ENCODE peak calls at places on chromosomes 16 and 17, in six cellular contexts. One of them, this sample, is unnamed.

GRCh38 chr16:9323170-9323569 is 231.7 kb downstream of the HAPSTR1 start:
- DNase-seq in GM12878: no peak
- DNase-seq in GM12891: no peak
- DNase-seq in H1: no peak
- DNase-seq in HepG2: no peak
- DNase-seq in K562: no peak
- DNase-seq in this sample: no peak

GRCh38 chr17:3801043-3801746 is at the start of gene ITGAE:
- DNase-seq in GM12878: no peak
- DNase-seq in GM12891: no peak
- DNase-seq in H1: no peak
- DNase-seq in HepG2: no peak
- DNase-seq in K562: no peak
- DNase-seq in this sample: no peak

GRCh38 chr17:28807925-28808641 is 34.5 kb downstream of the FAM222B start:
- DNase-seq in GM12878: no peak
- DNase-seq in GM12891: no peak
- DNase-seq in H1: no peak
- DNase-seq in HepG2: peak
- DNase-seq in K562: no peak
- DNase-seq in this sample: no peak

GRCh38 chr17:7313028-7313889 is 1.9 kb downstream of the GPS2 start:
- DNase-seq in GM12878: no peak
- DNase-seq in GM12891: no peak
- DNase-seq in H1: peak
- DNase-seq in HepG2: peak
- DNase-seq in K562: no peak
- DNase-seq in this sample: peak

GRCh38 chr17:55233840-55234239 is 30.9 kb upstream of the HLF start:
- DNase-seq in GM12878: no peak
- DNase-seq in GM12891: no peak
- DNase-seq in H1: no peak
- DNase-seq in HepG2: no peak
- DNase-seq in K562: no peak
- DNase-seq in this sample: no peak

GRCh38 chr17:9703781-9704082 is 58.4 kb downstream of the USP43 start:
- DNase-seq in GM12878: no peak
- DNase-seq in GM12891: no peak
- DNase-seq in H1: no peak
- DNase-seq in HepG2: no peak
- DNase-seq in K562: no peak
- DNase-seq in this sample: no peak

GRCh38 chr17:48231995-48232729 is 124.6 kb downstream of the SNX11 start:
- DNase-seq in GM12878: no peak
- DNase-seq in GM12891: no peak
- DNase-seq in H1: no peak
- DNase-seq in HepG2: no peak
- DNase-seq in K562: no peak
- DNase-seq in this sample: no peak

GRCh38 chr16:3065069-3065741 is at the start of gene IL32:
- DNase-seq in GM12878: no peak
- DNase-seq in GM12891: no peak
- DNase-seq in H1: no peak
- DNase-seq in HepG2: peak
- DNase-seq in K562: peak
- DNase-seq in this sample: no peak

GRCh38 chr17:70098030-70098429 is 23.0 kb downstream of the KCNJ16 start:
- DNase-seq in GM12878: no peak
- DNase-seq in GM12891: no peak
- DNase-seq in H1: no peak
- DNase-seq in HepG2: no peak
- DNase-seq in K562: no peak
- DNase-seq in this sample: no peak

GRCh38 chr17:57436565-57436964 is 180.2 kb downstream of the MSI2 start:
- DNase-seq in GM12878: no peak
- DNase-seq in GM12891: no peak
- DNase-seq in H1: no peak
- DNase-seq in HepG2: no peak
- DNase-seq in K562: no peak
- DNase-seq in this sample: no peak

GRCh38 chr16:31118223-31119155 is 1.0 kb downstream of the KAT8 start:
- DNase-seq in GM12878: no peak
- DNase-seq in GM12891: no peak
- DNase-seq in H1: no peak
- DNase-seq in HepG2: no peak
- DNase-seq in K562: no peak
- DNase-seq in this sample: no peak
- TF ChIP-seq POLR2AphosphoS5 in GM12878: no peak
- TF ChIP-seq POLR2AphosphoS5 in GM12891: no peak
- TF ChIP-seq POLR2AphosphoS5 in H1: no peak
- TF ChIP-seq POLR2AphosphoS5 in HepG2: no peak
- TF ChIP-seq POLR2AphosphoS5 in K562: no peak
- TF ChIP-seq POLR2AphosphoS5 in this sample: no peak

GRCh38 chr17:18158022-18158600 is 25.5 kb upstream of the ALKBH5 start:
- DNase-seq in GM12878: peak
- DNase-seq in GM12891: peak
- DNase-seq in H1: peak
- DNase-seq in HepG2: no peak
- DNase-seq in K562: peak
- DNase-seq in this sample: peak
- TF ChIP-seq TAF1 in GM12878: no peak
- TF ChIP-seq TAF1 in GM12891: no peak
- TF ChIP-seq TAF1 in H1: peak
- TF ChIP-seq TAF1 in HepG2: no peak
- TF ChIP-seq TAF1 in K562: no peak
- TF ChIP-seq TAF1 in this sample: no peak

GRCh38 chr17:81900181-81900820 is 1.7 kb upstream of the NPB start:
- DNase-seq in GM12878: no peak
- DNase-seq in GM12891: no peak
- DNase-seq in H1: no peak
- DNase-seq in HepG2: no peak
- DNase-seq in K562: no peak
- DNase-seq in this sample: no peak

GRCh38 chr17:81901167-81902022 is 643 bp upstream of the NPB start:
- DNase-seq in GM12878: no peak
- DNase-seq in GM12891: no peak
- DNase-seq in H1: no peak
- DNase-seq in HepG2: no peak
- DNase-seq in K562: no peak
- DNase-seq in this sample: no peak

GRCh38 chr17:81899514-81900166 is 2.4 kb upstream of the NPB start:
- DNase-seq in GM12878: no peak
- DNase-seq in GM12891: no peak
- DNase-seq in H1: no peak
- DNase-seq in HepG2: no peak
- DNase-seq in K562: no peak
- DNase-seq in this sample: no peak

GRCh38 chr17:81898029-81898866 is 3.8 kb upstream of the NPB start:
- DNase-seq in GM12878: no peak
- DNase-seq in GM12891: no peak
- DNase-seq in H1: no peak
- DNase-seq in HepG2: no peak
- DNase-seq in K562: no peak
- DNase-seq in this sample: no peak

DNA sequence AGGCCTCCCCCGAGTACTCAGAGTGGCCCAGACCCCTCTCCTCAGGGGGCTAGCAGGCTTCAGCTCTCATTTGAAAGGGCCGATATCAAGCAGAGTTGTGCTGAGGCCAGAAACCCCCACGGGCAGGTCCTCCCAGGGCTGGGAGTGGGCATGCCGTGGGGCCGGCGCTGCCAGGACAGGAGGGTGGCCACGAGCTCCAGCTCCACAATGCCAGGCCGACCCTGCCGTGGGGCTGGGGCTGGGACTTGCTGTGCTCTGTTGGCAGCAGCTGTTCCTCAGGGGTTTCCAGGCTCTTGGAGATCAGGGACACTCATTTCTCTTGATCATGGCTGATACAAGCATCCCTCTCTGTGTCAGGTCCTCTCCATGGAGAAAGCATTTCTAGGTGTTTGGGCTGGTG is 3.2 kb upstream of the NPB start:
- DNase-seq in GM12878: no peak
- DNase-seq in GM12891: no peak
- DNase-seq in H1: no peak
- DNase-seq in HepG2: no peak
- DNase-seq in K562: no peak
- DNase-seq in this sample: no peak
- TF ChIP-seq POLR2A in GM12878: no peak
- TF ChIP-seq POLR2A in GM12891: no peak
- TF ChIP-seq POLR2A in H1: no peak
- TF ChIP-seq POLR2A in HepG2: no peak
- TF ChIP-seq POLR2A in K562: no peak
- TF ChIP-seq POLR2A in this sample: no peak

DNA sequence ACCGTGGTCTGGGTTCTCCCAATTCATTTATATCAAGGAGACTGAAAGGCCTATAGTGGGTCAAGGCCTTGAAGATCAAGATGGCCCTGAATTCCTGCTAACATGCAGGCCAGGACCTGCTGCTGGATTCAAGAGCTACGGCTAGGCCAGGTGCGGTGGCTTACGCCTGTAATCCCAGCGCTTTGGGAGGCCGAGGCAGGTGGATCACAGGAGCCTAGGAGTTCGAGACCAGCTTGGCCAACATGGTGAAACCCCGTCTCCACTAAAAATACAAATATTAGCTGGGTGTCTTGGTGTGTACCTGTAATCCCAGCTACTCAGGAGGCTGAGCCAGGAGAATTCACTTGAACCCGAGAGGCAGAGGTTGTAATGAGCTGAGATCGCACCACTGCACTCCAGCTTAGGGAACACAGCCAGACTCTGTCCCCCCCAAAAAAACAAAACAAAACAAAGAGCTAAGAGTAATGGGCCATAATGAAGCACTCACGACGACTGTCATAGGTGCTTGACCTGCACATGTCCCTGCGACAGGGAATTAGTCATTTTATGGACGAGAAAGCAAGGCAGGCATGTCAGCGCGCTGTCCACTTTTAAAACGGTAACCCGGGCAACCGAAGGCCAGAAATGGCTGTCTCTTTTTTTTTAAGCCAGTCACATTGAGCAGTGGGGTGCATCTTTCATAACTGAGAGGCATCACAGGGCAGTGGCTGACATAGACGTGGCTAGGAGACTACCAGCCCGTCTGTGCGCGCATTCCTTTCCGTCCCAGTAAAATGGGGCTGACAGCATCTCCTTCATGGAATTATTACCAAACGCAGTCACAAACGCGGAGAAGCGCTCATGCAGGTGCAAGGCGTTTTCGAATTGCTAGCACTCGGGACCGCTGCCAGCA is 1.0 kb upstream of the FBRS start:
- DNase-seq in GM12878: no peak
- DNase-seq in GM12891: no peak
- DNase-seq in H1: no peak
- DNase-seq in HepG2: no peak
- DNase-seq in K562: no peak
- DNase-seq in this sample: no peak
- TF ChIP-seq POLR2AphosphoS5 in GM12878: no peak
- TF ChIP-seq POLR2AphosphoS5 in GM12891: no peak
- TF ChIP-seq POLR2AphosphoS5 in H1: no peak
- TF ChIP-seq POLR2AphosphoS5 in HepG2: peak
- TF ChIP-seq POLR2AphosphoS5 in K562: no peak
- TF ChIP-seq POLR2AphosphoS5 in this sample: no peak

GRCh38 chr16:12398736-12399047 is 405.0 kb downstream of the CPPED1 start:
- DNase-seq in GM12878: no peak
- DNase-seq in GM12891: no peak
- DNase-seq in H1: no peak
- DNase-seq in HepG2: no peak
- DNase-seq in K562: no peak
- DNase-seq in this sample: no peak
- TF ChIP-seq TAF1 in GM12878: no peak
- TF ChIP-seq TAF1 in GM12891: no peak
- TF ChIP-seq TAF1 in H1: no peak
- TF ChIP-seq TAF1 in HepG2: no peak
- TF ChIP-seq TAF1 in K562: no peak
- TF ChIP-seq TAF1 in this sample: no peak